ENCODE peak calls at places on chromosomes 5 and 9, in ten cellular contexts. P, T, X, K, E, I, O, Z, N and C are unnamed samples.

GRCh38 chr9:97570899-97571298 is 62.3 kb downstream of the TSTD2 start:
- DNase-seq in P (no peak), T (no peak), X (no peak), K (peak; percentile 81), E (no peak), I (no peak), O (no peak), Z (no peak), N (no peak), C (peak; percentile 28)

GRCh38 chr5:168106008-168106761 is 185.3 kb upstream of the WWC1 start:
- DNase-seq in P (no peak), T (no peak), X (no peak), K (no peak), E (no peak), I (no peak), O (no peak), Z (no peak), N (no peak), C (peak; percentile 97)

GRCh38 chr9:103898550-103898949 is 195.6 kb upstream of the SMC2 start:
- DNase-seq in P (no peak), T (no peak), X (no peak), K (no peak), E (no peak), I (no peak), O (no peak), Z (no peak), N (no peak), C (no peak)

GRCh38 chr5:174532453-174533126 is 191.8 kb upstream of the MSX2 start:
- DNase-seq in P (no peak), T (no peak), X (peak; percentile 55), K (peak; percentile 91), E (no peak), I (no peak), O (peak; percentile 93), Z (no peak), N (peak; percentile 89), C (peak; percentile 95)

GRCh38 chr5:176186107-176186506 is 52.1 kb upstream of the SIMC1 start:
- DNase-seq in P (no peak), T (no peak), X (no peak), K (no peak), E (no peak), I (no peak), O (no peak), Z (no peak), N (no peak), C (no peak)

GRCh38 chr5:122805481-122805880 is 30.6 kb downstream of the SNX2 start:
- DNase-seq in P (no peak), T (no peak), X (no peak), K (no peak), E (no peak), I (no peak), O (peak; percentile 1), Z (no peak), N (no peak), C (peak; percentile 43)

GRCh38 chr9:70106571-70106970 is 62.9 kb downstream of the MAMDC2 start:
- DNase-seq in P (no peak), T (no peak), X (no peak), K (no peak), E (no peak), I (no peak), O (no peak), Z (no peak), N (no peak), C (no peak)

GRCh38 chr5:112584781-112585180 is 152.9 kb upstream of the APC start:
- DNase-seq in P (no peak), T (no peak), X (no peak), K (no peak), E (no peak), I (no peak), O (no peak), Z (no peak), N (no peak), C (no peak)